ENCODE peak calls at places on chromosomes 1 and 21, in nine cellular contexts. Z, S, C, B, P, D, L, A and J are unnamed samples.

GRCh38 chr1:9590201-9590600 is 1.5 kb downstream of the TMEM201 start:
- DNase-seq in Z (no peak), S (no peak), C (no peak), B (no peak), P (no peak), D (no peak), L (no peak), A (no peak), J (no peak)

GRCh38 chr1:239255628-239256160 is 130.7 kb upstream of the CHRM3 start:
- DNase-seq in Z (no peak), S (no peak), C (no peak), B (no peak), P (no peak), D (no peak), L (no peak), A (no peak), J (no peak)

GRCh38 chr1:29713857-29714256 is 477.5 kb downstream of the PTPRU start:
- DNase-seq in Z (peak; percentile 10), S (no peak), C (peak; percentile 30), B (no peak), P (no peak), D (no peak), L (no peak), A (no peak), J (no peak)

GRCh38 chr21:31316488-31317169 is 27.4 kb downstream of the TIAM1 start:
- DNase-seq in Z (peak; percentile 52), S (no peak), C (peak; percentile 68), B (peak; percentile 75), P (no peak), D (no peak), L (no peak), A (no peak), J (no peak)

GRCh38 chr1:115822117-115822516 is 18.8 kb downstream of the NHLH2 start:
- DNase-seq in Z (no peak), S (no peak), C (no peak), B (no peak), P (no peak), D (no peak), L (no peak), A (no peak), J (no peak)

GRCh38 chr1:220786337-220787068 is at the start of gene MTARC1:
- DNase-seq in Z (no peak), S (no peak), C (peak; percentile 35), B (peak; percentile 94), P (peak; percentile 83), D (no peak), L (peak; percentile 70), A (peak; percentile 85), J (peak; percentile 90)

GRCh38 chr1:151311589-151312331 is 15.5 kb downstream of the PI4KB start:
- DNase-seq in Z (peak; percentile 100), S (peak; percentile 61), C (peak; percentile 99), B (no peak), P (peak; percentile 82), D (no peak), L (peak; percentile 98), A (peak; percentile 67), J (peak; percentile 77)

GRCh38 chr1:218537131-218537904 is 192.2 kb downstream of the TGFB2 start:
- DNase-seq in Z (peak; percentile 83), S (no peak), C (peak; percentile 67), B (no peak), P (no peak), D (no peak), L (no peak), A (no peak), J (no peak)

GRCh38 chr21:34743831-34744230 is 75.0 kb downstream of the CLIC6 start:
- DNase-seq in Z (peak; percentile 76), S (peak; percentile 41), C (peak; percentile 81), B (no peak), P (peak; percentile 36), D (peak; percentile 65), L (no peak), A (peak; percentile 63), J (no peak)

GRCh38 chr1:226584164-226584563 is 35.6 kb downstream of the STUM start:
- DNase-seq in Z (no peak), S (no peak), C (no peak), B (no peak), P (no peak), D (no peak), L (no peak), A (no peak), J (no peak)

GRCh38 chr1:152043870-152044269 is 7.1 kb upstream of the S100A11 start:
- DNase-seq in Z (no peak), S (no peak), C (no peak), B (peak; percentile 61), P (no peak), D (no peak), L (no peak), A (no peak), J (no peak)

DNA sequence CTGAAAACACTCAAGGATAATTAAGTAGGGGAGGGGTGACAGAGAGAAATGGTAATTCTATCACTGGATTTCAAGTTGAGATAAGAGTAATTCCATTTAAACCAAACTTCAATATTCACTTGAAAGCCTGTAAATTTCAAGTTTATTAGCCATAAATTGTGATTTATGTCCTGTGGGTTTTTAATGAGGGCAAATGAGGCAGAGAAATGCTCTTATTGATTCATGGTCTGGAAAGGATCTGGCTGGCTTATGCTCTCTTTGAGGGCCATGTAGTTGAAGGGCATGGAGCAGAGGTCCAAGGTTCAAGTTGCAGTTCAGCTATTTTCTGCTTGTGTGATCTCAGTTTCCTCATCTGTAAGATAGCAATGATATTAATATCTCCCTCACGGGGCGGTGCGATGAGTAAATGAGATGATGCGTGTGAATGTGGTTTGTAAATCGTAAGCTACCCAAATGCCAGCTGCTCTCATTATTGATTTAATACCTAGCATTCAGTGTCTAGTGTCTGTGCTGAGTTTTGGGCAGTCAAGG is 12.3 kb downstream of the OLFML3 start:
- DNase-seq in Z (no peak), S (no peak), C (no peak), B (no peak), P (no peak), D (no peak), L (no peak), A (no peak), J (no peak)
- H3K9me3 ChIP-seq in Z (peaks cover 10% of the 10 kb centered on the region), S (peaks cover 11% of the 10 kb centered on the region), C (no peaks in the 10 kb centered on the region), B (peaks cover 36% of the 10 kb centered on the region), P (no peaks in the 10 kb centered on the region), D (peaks cover 19% of the 10 kb centered on the region), L (peaks cover 5% of the 10 kb centered on the region), A (peaks cover 20% of the 10 kb centered on the region), J (no peaks in the 10 kb centered on the region)

GRCh38 chr1:53295295-53295694 is 32.6 kb downstream of the LRP8 start:
- DNase-seq in Z (no peak), S (no peak), C (no peak), B (no peak), P (no peak), D (no peak), L (no peak), A (no peak), J (no peak)

GRCh38 chr1:53298163-53298685 is 29.6 kb downstream of the LRP8 start:
- DNase-seq in Z (no peak), S (no peak), C (no peak), B (no peak), P (no peak), D (no peak), L (no peak), A (no peak), J (no peak)

GRCh38 chr1:53297226-53297625 is 30.6 kb downstream of the LRP8 start:
- DNase-seq in Z (no peak), S (no peak), C (no peak), B (no peak), P (no peak), D (no peak), L (no peak), A (no peak), J (no peak)

GRCh38 chr1:53294557-53294956 is 33.3 kb downstream of the LRP8 start:
- DNase-seq in Z (peak; percentile 78), S (no peak), C (peak; percentile 74), B (no peak), P (no peak), D (no peak), L (no peak), A (no peak), J (no peak)

DNA sequence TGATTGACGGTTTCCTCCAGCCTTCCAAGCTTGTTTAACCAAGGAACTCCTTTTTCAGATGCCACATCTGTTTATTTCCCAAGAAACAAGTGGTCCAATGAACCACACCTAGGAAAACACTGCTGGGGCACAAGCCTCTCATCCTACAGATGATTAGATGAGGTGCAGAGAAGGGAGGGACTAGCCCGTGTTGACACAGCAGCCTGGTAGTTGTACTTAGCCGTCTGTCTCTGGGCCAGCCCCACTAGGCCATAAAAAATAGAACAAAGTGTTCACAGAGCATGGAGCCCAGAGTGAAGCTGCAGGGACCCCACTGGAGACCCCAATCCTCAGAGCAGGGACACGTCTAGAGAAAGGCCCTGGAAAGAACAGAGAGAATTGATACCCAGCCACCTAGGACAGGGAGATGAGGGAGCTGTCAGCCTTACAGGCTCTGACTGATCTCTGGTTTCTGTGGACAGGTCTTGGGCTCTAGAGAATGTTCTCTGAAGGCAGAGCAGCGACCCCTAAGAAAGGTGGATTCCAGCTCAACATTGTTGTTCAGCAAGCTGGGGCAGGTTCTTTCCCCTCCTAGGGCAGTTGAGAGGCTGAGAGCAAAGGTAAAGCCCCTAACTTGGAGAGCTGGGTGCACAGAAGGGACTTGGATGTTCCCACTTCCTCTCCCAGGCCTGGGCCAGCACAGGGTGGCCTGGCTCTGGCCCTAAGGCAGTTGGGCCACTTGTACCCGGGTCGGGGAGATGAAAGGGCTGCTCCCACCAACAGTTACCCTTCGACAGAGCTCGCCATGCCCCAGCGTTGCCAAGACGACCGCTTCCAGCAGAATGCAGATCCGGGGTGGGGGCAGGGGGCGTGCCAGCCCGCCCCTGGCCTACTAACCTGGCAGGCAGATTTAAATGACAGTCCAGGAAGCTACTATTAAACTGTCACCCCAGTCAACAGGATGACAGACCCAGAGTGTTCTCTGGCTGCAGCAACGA is 31.8 kb downstream of the LRP8 start:
- DNase-seq in Z (no peak), S (no peak), C (no peak), B (no peak), P (no peak), D (no peak), L (no peak), A (no peak), J (peak; percentile 28)
- H3K4me1 ChIP-seq in Z (peaks cover 13% of the 10 kb centered on the region), S (no peaks in the 10 kb centered on the region), C (peaks cover 22% of the 10 kb centered on the region), B (peaks cover 11% of the 10 kb centered on the region), P (no peaks in the 10 kb centered on the region), D (no peaks in the 10 kb centered on the region), L (no peaks in the 10 kb centered on the region), A (peaks cover 12% of the 10 kb centered on the region), J (peaks cover 6% of the 10 kb centered on the region)

GRCh38 chr1:72620453-72620852 is 338.1 kb upstream of the NEGR1 start:
- DNase-seq in Z (no peak), S (no peak), C (no peak), B (no peak), P (no peak), D (no peak), L (no peak), A (no peak), J (no peak)

GRCh38 chr1:72623299-72623708 is 341.0 kb upstream of the NEGR1 start:
- DNase-seq in Z (peak; percentile 31), S (no peak), C (peak; percentile 34), B (peak; percentile 64), P (no peak), D (no peak), L (no peak), A (no peak), J (no peak)
- H3K4me3 ChIP-seq in Z (no peak overlapping the region), S (no peak overlapping the region), C (peak overlapping the region; percentile 36), B (no peak overlapping the region), P (no peak overlapping the region), D (no peak overlapping the region), L (no peak overlapping the region), A (peak overlapping the region; percentile 17), J (no peak overlapping the region)

DNA sequence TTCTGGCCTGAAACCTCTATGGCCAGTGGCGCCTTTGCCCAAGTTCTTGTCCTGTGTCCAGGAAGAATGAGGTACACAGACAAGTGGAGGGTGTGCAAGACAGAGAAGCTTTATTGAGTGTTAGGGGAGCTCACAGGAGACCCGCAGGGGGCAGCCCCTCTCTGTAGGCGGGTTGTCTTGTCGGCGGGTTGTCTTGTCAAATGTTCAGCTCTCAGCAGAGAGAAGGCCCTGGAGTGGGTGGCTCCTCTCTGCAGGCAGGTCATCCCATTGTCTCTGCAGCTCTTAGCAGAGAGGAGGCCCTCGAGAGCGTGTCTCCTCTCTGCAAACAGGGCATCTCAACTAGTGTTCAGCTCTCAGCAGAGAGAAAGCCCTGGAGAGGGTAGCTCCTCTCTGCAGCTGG is 10.9 kb downstream of the COL6A2 start:
- DNase-seq in Z (no peak), S (no peak), C (no peak), B (peak; percentile 32), P (no peak), D (peak; percentile 6), L (no peak), A (peak; percentile 7), J (no peak)
- H3K9me3 ChIP-seq in Z (peaks cover 7% of the 10 kb centered on the region), S (no peaks in the 10 kb centered on the region), C (no peaks in the 10 kb centered on the region), B (peaks cover 57% of the 10 kb centered on the region), P (peaks cover 6% of the 10 kb centered on the region), D (no peaks in the 10 kb centered on the region), L (peaks cover 8% of the 10 kb centered on the region), A (peaks cover 20% of the 10 kb centered on the region), J (no peaks in the 10 kb centered on the region)